ENCODE peak calls at places on chromosomes 12 and 14, in eight cellular contexts. M is neural crest cell; W is DMS153; Z is stimulated activated CD4-positive, alpha-beta T cell treated with anti-CD3 and anti-CD28 coated beads, Interleukin-12 subunit alpha, Interleukin-12 subunit beta, amount 100 ng/mL, for 48 hours; A is fibroblast of lung; G is astrocyte; R is A549; V is activated T-cell treated with anti-CD3 and anti-CD28 coated beads for 48 hours. S is an unnamed sample.

GRCh38 chr12:115659422-115659821 is 618.1 kb downstream of the MED13L start:
- DNase-seq in Z (no peak), M (no peak), A (no peak), W (no peak), R (no peak), V (no peak), G (no peak), S (no peak)

GRCh38 chr12:13278249-13278787 is 81.8 kb downstream of the EMP1 start:
- DNase-seq in Z (peak; percentile 56), V (peak; percentile 66), R (peak; percentile 82), M (peak; percentile 78), G (peak; percentile 20), A (peak; percentile 54), W (no peak), S (no peak)

GRCh38 chr12:101243616-101244015 is 33.6 kb upstream of the SLC5A8 start:
- DNase-seq in G (no peak), V (no peak), Z (no peak), A (no peak), R (no peak), W (no peak), M (no peak), S (no peak)

GRCh38 chr12:97151481-97151880 is 244.4 kb downstream of the NEDD1 start:
- DNase-seq in M (no peak), A (peak; percentile 96), Z (no peak), G (peak; percentile 96), R (no peak), V (no peak), W (no peak), S (no peak)

GRCh38 chr14:21476526-21476924 is 234 bp downstream of the RAB2B start:
- DNase-seq in G (peak; percentile 42), Z (peak; percentile 74), V (no peak), R (peak; percentile 72), W (no peak), M (no peak), A (peak; percentile 66), S (peak; percentile 67)

GRCh38 chr12:15979096-15980091 is 68.3 kb downstream of the DERA start:
- DNase-seq in Z (peak; percentile 2), M (no peak), W (no peak), V (no peak), R (peak; percentile 51), A (peak; percentile 97), G (peak; percentile 98), S (no peak)

GRCh38 chr14:100621806-100622205 is 34.6 kb upstream of the BEGAIN start:
- DNase-seq in W (no peak), G (no peak), R (no peak), A (no peak), Z (no peak), V (no peak), M (no peak), S (no peak)

GRCh38 chr14:29607129-29607528 is 320.5 kb downstream of the PRKD1 start:
- DNase-seq in W (no peak), G (no peak), Z (no peak), R (no peak), V (no peak), A (no peak), M (no peak), S (no peak)

GRCh38 chr12:2540535-2540941 is 254.2 kb upstream of the FKBP4 start:
- DNase-seq in Z (no peak), W (no peak), V (no peak), G (no peak), R (no peak), M (no peak), A (no peak), S (no peak)

S was measured in NCI-H2029 treated with DMSO at 0.1 percent for 48 hours.